ENCODE peak calls at places on chromosomes 11 and 22, in five cellular contexts. One of them, this sample, is unnamed.

GRCh38 chr22:50542416-50542927 is 3.2 kb upstream of the KLHDC7B start:
- DNase-seq in osteocyte: no peak
- DNase-seq in fibroblast of lung: no peak
- DNase-seq in glutamatergic neuron: no peak
- DNase-seq in BJ: no peak
- DNase-seq in this sample: peak; percentile 81

GRCh38 chr22:26066534-26066933 is 102.7 kb upstream of the SEZ6L start:
- DNase-seq in osteocyte: no peak
- DNase-seq in fibroblast of lung: no peak
- DNase-seq in glutamatergic neuron: peak; percentile 21
- DNase-seq in BJ: no peak
- DNase-seq in this sample: no peak

GRCh38 chr22:44659140-44659539 is 42.9 kb upstream of the PRR5 start:
- DNase-seq in osteocyte: no peak
- DNase-seq in fibroblast of lung: no peak
- DNase-seq in glutamatergic neuron: peak; percentile 80
- DNase-seq in BJ: no peak
- DNase-seq in this sample: no peak

GRCh38 chr11:129440028-129440630 is 64.5 kb downstream of the BARX2 start:
- DNase-seq in osteocyte: peak; percentile 77
- DNase-seq in fibroblast of lung: peak; percentile 49
- DNase-seq in glutamatergic neuron: no peak
- DNase-seq in BJ: no peak
- DNase-seq in this sample: no peak

GRCh38 chr11:13207665-13208594 is 69.7 kb upstream of the BMAL1 start:
- DNase-seq in osteocyte: no peak
- DNase-seq in fibroblast of lung: peak; percentile 91
- DNase-seq in glutamatergic neuron: no peak
- DNase-seq in BJ: peak; percentile 28
- DNase-seq in this sample: no peak

GRCh38 chr22:25120761-25121212 is 78.9 kb upstream of the CRYBB3 start:
- DNase-seq in osteocyte: no peak
- DNase-seq in fibroblast of lung: no peak
- DNase-seq in glutamatergic neuron: no peak
- DNase-seq in BJ: no peak
- DNase-seq in this sample: no peak

GRCh38 chr11:118572914-118573550 is 823 bp downstream of the ARCN1 start:
- DNase-seq in osteocyte: no peak
- DNase-seq in fibroblast of lung: peak; percentile 64
- DNase-seq in glutamatergic neuron: no peak
- DNase-seq in BJ: no peak
- DNase-seq in this sample: peak; percentile 33

GRCh38 chr11:129947474-129947873 is 52.1 kb upstream of the NFRKB start:
- DNase-seq in osteocyte: no peak
- DNase-seq in fibroblast of lung: no peak
- DNase-seq in glutamatergic neuron: no peak
- DNase-seq in BJ: no peak
- DNase-seq in this sample: no peak

GRCh38 chr11:99505831-99506230 is 485.1 kb downstream of the CNTN5 start:
- DNase-seq in osteocyte: no peak
- DNase-seq in fibroblast of lung: no peak
- DNase-seq in glutamatergic neuron: no peak
- DNase-seq in BJ: no peak
- DNase-seq in this sample: no peak

GRCh38 chr22:29207562-29208501 is 2.1 kb downstream of the EMID1 start:
- DNase-seq in osteocyte: no peak
- DNase-seq in fibroblast of lung: no peak
- DNase-seq in glutamatergic neuron: no peak
- DNase-seq in BJ: no peak
- DNase-seq in this sample: no peak

GRCh38 chr11:23021287-23021863 is 161.1 kb upstream of the CCDC179 start:
- DNase-seq in osteocyte: no peak
- DNase-seq in fibroblast of lung: peak; percentile 14
- DNase-seq in glutamatergic neuron: no peak
- DNase-seq in BJ: no peak
- DNase-seq in this sample: peak; percentile 29

GRCh38 chr11:132062031-132062430 is 691.6 kb downstream of the NTM start:
- DNase-seq in osteocyte: no peak
- DNase-seq in fibroblast of lung: peak; percentile 74
- DNase-seq in glutamatergic neuron: no peak
- DNase-seq in BJ: no peak
- DNase-seq in this sample: no peak

GRCh38 chr11:59259867-59260475 is 47.2 kb upstream of the MPEG1 start:
- DNase-seq in osteocyte: no peak
- DNase-seq in fibroblast of lung: no peak
- DNase-seq in glutamatergic neuron: no peak
- DNase-seq in BJ: no peak
- DNase-seq in this sample: no peak

DNA sequence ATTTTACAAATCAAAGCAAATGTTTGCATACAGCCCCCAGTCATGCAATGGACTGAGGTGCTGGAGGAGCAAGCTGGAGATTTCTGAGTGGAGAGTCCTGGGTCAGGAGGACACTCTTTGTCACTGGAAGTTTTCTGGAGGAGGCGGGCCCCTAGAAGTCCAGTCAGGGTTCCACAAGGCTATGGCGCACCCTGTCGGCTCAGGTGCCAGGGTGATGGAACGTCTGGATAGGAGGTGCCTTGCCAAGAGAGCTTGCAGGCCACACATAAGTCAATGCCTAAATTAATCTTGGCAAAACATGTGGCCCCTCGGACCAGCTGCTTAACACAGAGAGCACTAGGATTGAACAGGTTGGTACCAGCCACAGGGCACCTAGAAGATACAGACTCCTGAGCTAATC is 174.7 kb upstream of the CADM1 start:
- DNase-seq in osteocyte: no peak
- DNase-seq in fibroblast of lung: no peak
- DNase-seq in glutamatergic neuron: no peak
- DNase-seq in BJ: no peak
- DNase-seq in this sample: no peak
- TF ChIP-seq CTCF in osteocyte: no peak
- TF ChIP-seq CTCF in fibroblast of lung: peak; percentile 19
- TF ChIP-seq CTCF in glutamatergic neuron: no peak
- TF ChIP-seq CTCF in BJ: no peak
- TF ChIP-seq CTCF in this sample: no peak

GRCh38 chr11:126791446-126791845 is 209.1 kb downstream of the KIRREL3 start:
- DNase-seq in osteocyte: no peak
- DNase-seq in fibroblast of lung: no peak
- DNase-seq in glutamatergic neuron: no peak
- DNase-seq in BJ: no peak
- DNase-seq in this sample: no peak
- TF ChIP-seq CTCF in osteocyte: no peak
- TF ChIP-seq CTCF in fibroblast of lung: no peak
- TF ChIP-seq CTCF in glutamatergic neuron: no peak
- TF ChIP-seq CTCF in BJ: peak; percentile 5
- TF ChIP-seq CTCF in this sample: no peak

GRCh38 chr11:120228794-120229384 is 11.1 kb upstream of the POU2F3 start:
- DNase-seq in osteocyte: no peak
- DNase-seq in fibroblast of lung: no peak
- DNase-seq in glutamatergic neuron: no peak
- DNase-seq in BJ: no peak
- DNase-seq in this sample: no peak
- TF ChIP-seq CTCF in osteocyte: no peak
- TF ChIP-seq CTCF in fibroblast of lung: peak; percentile 17
- TF ChIP-seq CTCF in glutamatergic neuron: no peak
- TF ChIP-seq CTCF in BJ: peak; percentile 30
- TF ChIP-seq CTCF in this sample: peak; percentile 30

DNA sequence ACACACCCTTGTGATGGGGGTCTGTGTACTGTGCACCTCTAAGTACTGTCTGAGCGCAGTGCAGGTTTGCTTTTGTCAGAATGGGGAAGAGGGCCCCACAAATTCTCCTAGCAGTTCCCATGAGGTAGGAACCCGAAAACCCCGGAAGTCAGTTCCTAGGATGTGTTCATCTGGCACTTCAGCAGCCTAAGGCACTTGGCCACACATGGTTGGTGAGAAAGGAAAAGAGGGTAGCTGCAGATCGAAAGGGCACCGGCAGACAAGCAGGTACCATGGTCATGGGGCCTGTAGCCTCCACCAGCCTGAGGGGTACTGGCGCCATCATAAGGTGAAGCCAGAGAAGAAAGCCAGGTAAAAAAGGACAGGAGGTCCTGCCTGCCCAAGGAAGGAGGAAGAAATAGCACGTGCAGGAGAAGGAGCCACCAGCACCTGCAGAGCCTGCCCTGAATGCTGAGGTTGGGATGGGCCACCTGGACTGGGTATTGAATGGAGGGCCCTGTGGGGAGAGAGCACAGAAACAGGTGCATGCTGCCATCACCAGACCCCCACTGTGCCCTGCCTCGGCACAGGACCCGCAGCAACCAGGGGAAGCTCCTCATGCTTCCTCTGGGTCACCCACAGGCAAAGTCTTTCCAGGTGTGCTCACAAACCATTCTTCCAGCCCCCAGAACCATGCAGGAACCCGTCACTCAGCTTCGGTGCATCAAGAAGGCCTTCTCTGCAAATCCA is 8.1 kb upstream of the CASTOR1 start:
- DNase-seq in osteocyte: no peak
- DNase-seq in fibroblast of lung: no peak
- DNase-seq in glutamatergic neuron: no peak
- DNase-seq in BJ: no peak
- DNase-seq in this sample: no peak
- TF ChIP-seq CTCF in osteocyte: no peak
- TF ChIP-seq CTCF in fibroblast of lung: no peak
- TF ChIP-seq CTCF in glutamatergic neuron: no peak
- TF ChIP-seq CTCF in BJ: no peak
- TF ChIP-seq CTCF in this sample: no peak

This sample was measured in GM13977.